ENCODE peak calls at places on chromosomes 11 and 22, in ten cellular contexts. L, K, I, V, Z, C, M, P, B and W are unnamed samples.

GRCh38 chr11:8694137-8694536 is 11.5 kb downstream of the RPL27A start:
- DNase-seq in L (no peak), K (no peak), I (no peak), V (no peak), Z (no peak), C (no peak), M (no peak), P (no peak), B (no peak), W (no peak)

GRCh38 chr22:50274311-50274710 is 4.1 kb upstream of the MAPK11 start:
- DNase-seq in L (peak; percentile 60), K (peak; percentile 74), I (peak; percentile 75), V (peak; percentile 35), Z (peak; percentile 70), C (no peak), M (peak; percentile 71), P (peak; percentile 65), B (peak; percentile 80), W (peak; percentile 78)

GRCh38 chr11:17552392-17553248 is 5.6 kb downstream of the OTOG start:
- DNase-seq in L (no peak), K (no peak), I (no peak), V (no peak), Z (no peak), C (no peak), M (no peak), P (no peak), B (no peak), W (no peak)

GRCh38 chr11:67405688-67406339 is 1.9 kb downstream of the TBC1D10C start:
- DNase-seq in L (no peak), K (no peak), I (no peak), V (no peak), Z (no peak), C (no peak), M (no peak), P (no peak), B (no peak), W (no peak)

GRCh38 chr11:119338318-119338890 is 2.3 kb downstream of the C1QTNF5 start:
- DNase-seq in L (peak; percentile 92), K (no peak), I (peak; percentile 79), V (peak; percentile 66), Z (no peak), C (peak; percentile 88), M (peak; percentile 88), P (peak; percentile 73), B (peak; percentile 79), W (peak; percentile 85)

GRCh38 chr11:76013526-76013925 is 192.8 kb downstream of the WNT11 start:
- DNase-seq in L (no peak), K (no peak), I (no peak), V (no peak), Z (no peak), C (no peak), M (no peak), P (no peak), B (no peak), W (no peak)

GRCh38 chr11:112780351-112781043 is 180.7 kb upstream of the NCAM1 start:
- DNase-seq in L (no peak), K (no peak), I (peak; percentile 79), V (no peak), Z (no peak), C (no peak), M (no peak), P (no peak), B (no peak), W (no peak)

GRCh38 chr22:32818446-32819115 is 17.1 kb downstream of the TIMP3 start:
- DNase-seq in L (no peak), K (no peak), I (no peak), V (no peak), Z (no peak), C (no peak), M (peak; percentile 75), P (no peak), B (no peak), W (no peak)

GRCh38 chr11:64406221-64406946 is 47.4 kb downstream of the RPS6KA4 start:
- DNase-seq in L (no peak), K (peak; percentile 35), I (no peak), V (no peak), Z (peak; percentile 11), C (no peak), M (peak; percentile 58), P (no peak), B (no peak), W (peak; percentile 59)

GRCh38 chr22:26579331-26579886 is 10.5 kb downstream of the TPST2 start:
- DNase-seq in L (no peak), K (no peak), I (no peak), V (peak; percentile 73), Z (no peak), C (no peak), M (no peak), P (peak; percentile 51), B (peak; percentile 73), W (no peak)

GRCh38 chr11:79092791-79093313 is 348.0 kb downstream of the TENM4 start:
- DNase-seq in L (no peak), K (peak; percentile 100), I (no peak), V (no peak), Z (peak; percentile 90), C (no peak), M (no peak), P (no peak), B (peak; percentile 5), W (no peak)

GRCh38 chr22:36212896-36213295 is 11.3 kb upstream of the APOL4 start:
- DNase-seq in L (no peak), K (no peak), I (no peak), V (no peak), Z (no peak), C (no peak), M (no peak), P (no peak), B (no peak), W (no peak)

GRCh38 chr11:125476721-125477120 is 19.3 kb downstream of the FEZ1 start:
- DNase-seq in L (no peak), K (no peak), I (no peak), V (no peak), Z (no peak), C (no peak), M (no peak), P (no peak), B (no peak), W (no peak)

GRCh38 chr11:112042161-112042960 is 17.2 kb downstream of the DLAT start:
- DNase-seq in L (no peak), K (peak; percentile 12), I (no peak), V (no peak), Z (peak; percentile 70), C (no peak), M (no peak), P (no peak), B (no peak), W (no peak)

GRCh38 chr11:76214968-76215548 is 8.8 kb upstream of the WNT11 start:
- DNase-seq in L (no peak), K (no peak), I (no peak), V (no peak), Z (no peak), C (no peak), M (no peak), P (no peak), B (no peak), W (no peak)

GRCh38 chr11:88375927-88376470 is 38.5 kb upstream of the CTSC start:
- DNase-seq in L (peak; percentile 37), K (no peak), I (no peak), V (no peak), Z (no peak), C (no peak), M (no peak), P (no peak), B (no peak), W (no peak)

GRCh38 chr11:819943-820649 is 1.4 kb downstream of the PNPLA2 start:
- DNase-seq in L (peak; percentile 92), K (peak; percentile 57), I (peak; percentile 73), V (peak; percentile 96), Z (peak; percentile 80), C (no peak), M (peak; percentile 96), P (peak; percentile 98), B (peak; percentile 92), W (peak; percentile 94)

GRCh38 chr11:28820296-28820989 is 712.3 kb downstream of the METTL15 start:
- DNase-seq in L (no peak), K (no peak), I (no peak), V (no peak), Z (peak; percentile 35), C (no peak), M (no peak), P (no peak), B (no peak), W (no peak)

GRCh38 chr11:29017941-29018340 is 909.8 kb downstream of the METTL15 start:
- DNase-seq in L (no peak), K (no peak), I (no peak), V (no peak), Z (no peak), C (no peak), M (no peak), P (no peak), B (no peak), W (no peak)

GRCh38 chr11:117809236-117810055 is 12.4 kb upstream of the DSCAML1 start:
- DNase-seq in L (peak; percentile 83), K (no peak), I (peak; percentile 91), V (peak; percentile 27), Z (peak; percentile 57), C (peak; percentile 56), M (peak; percentile 86), P (no peak), B (no peak), W (peak; percentile 89)
- H3K27ac ChIP-seq in L (no peak overlapping the region), K (no peak overlapping the region), I (peak overlapping the region; percentile 84), V (no peak overlapping the region), Z (peak overlapping the region; percentile 55), C (no peak overlapping the region), M (no peak overlapping the region), P (no peak overlapping the region), B (no peak overlapping the region), W (no peak overlapping the region)

GRCh38 chr22:21055880-21056319 is 10.2 kb downstream of the LRRC74B start:
- DNase-seq in L (peak; percentile 49), K (no peak), I (no peak), V (no peak), Z (no peak), C (no peak), M (no peak), P (no peak), B (no peak), W (no peak)
- H3K27ac ChIP-seq in L (no peak overlapping the region), K (no peak overlapping the region), I (no peak overlapping the region), V (no peak overlapping the region), Z (no peak overlapping the region), C (no peak overlapping the region), M (no peak overlapping the region), P (no peak overlapping the region), B (no peak overlapping the region), W (no peak overlapping the region)

DNA sequence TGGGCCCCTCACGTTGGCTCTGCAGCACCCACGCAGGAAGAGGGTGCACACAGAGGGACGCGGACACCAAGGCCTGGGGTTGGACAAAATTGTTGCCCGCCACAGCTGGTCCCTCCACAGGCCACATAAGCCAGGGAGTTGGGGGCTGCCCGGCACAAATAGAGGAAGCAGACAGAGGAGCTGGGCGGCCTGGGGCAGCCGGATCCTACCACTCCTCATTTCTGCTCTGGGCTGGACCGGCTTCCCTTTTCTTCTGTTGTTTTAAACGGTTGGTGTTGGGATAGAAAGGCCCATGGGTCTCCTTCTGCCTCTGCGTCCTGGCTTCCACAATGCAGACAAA is 36.4 kb upstream of the LINC01488 start:
- DNase-seq in L (no peak), K (no peak), I (no peak), V (no peak), Z (no peak), C (no peak), M (no peak), P (no peak), B (no peak), W (no peak)
- H3K27ac ChIP-seq in L (no peak overlapping the region), K (peak overlapping the region; percentile 86), I (no peak overlapping the region), V (peak overlapping the region; percentile 59), Z (no peak overlapping the region), C (no peak overlapping the region), M (no peak overlapping the region), P (no peak overlapping the region), B (no peak overlapping the region), W (no peak overlapping the region)

GRCh38 chr11:27211370-27212127 is 151.5 kb downstream of the CCDC34 start:
- DNase-seq in L (peak; percentile 48), K (no peak), I (no peak), V (no peak), Z (no peak), C (no peak), M (no peak), P (no peak), B (no peak), W (no peak)
- H3K27ac ChIP-seq in L (no peak overlapping the region), K (no peak overlapping the region), I (no peak overlapping the region), V (no peak overlapping the region), Z (no peak overlapping the region), C (no peak overlapping the region), M (no peak overlapping the region), P (no peak overlapping the region), B (no peak overlapping the region), W (no peak overlapping the region)